ENCODE peak calls at places on chromosomes 2 and 18, in seven cellular contexts. B is T-helper 2 cell; P is activated effector memory CD4-positive, alpha-beta T cell treated with Interleukin-2 at 50 U/mL for 16 hours; J is coronary artery; D is HCT116; C is left lung; S is OCI-LY7. E is an unnamed sample.

GRCh38 chr2:173998386-173998785 is 33.2 kb upstream of the SP3 start:
- DNase-seq in B (no peak), P (no peak), J (no peak), D (no peak), C (no peak), S (no peak), E (no peak)

GRCh38 chr2:195503208-195503607 is 153.8 kb upstream of the SLC39A10 start:
- DNase-seq in B (no peak), P (no peak), J (no peak), D (no peak), C (no peak), S (no peak), E (no peak)

GRCh38 chr2:10688921-10689807 is 611 bp downstream of the NOL10 start:
- DNase-seq in B (no peak), P (no peak), J (no peak), D (no peak), C (peak), S (peak), E (peak)

GRCh38 chr18:7946724-7947377 is 379.7 kb downstream of the PTPRM start:
- DNase-seq in B (no peak), P (no peak), J (no peak), D (peak), C (peak), S (no peak), E (no peak)

GRCh38 chr2:130759906-130760753 is 4.8 kb downstream of the AMER3 start:
- DNase-seq in B (no peak), P (no peak), J (peak), D (no peak), C (peak), S (no peak), E (no peak)

GRCh38 chr2:216410550-216410949 is 1.7 kb upstream of the SMARCAL1 start:
- DNase-seq in B (no peak), P (no peak), J (no peak), D (no peak), C (no peak), S (peak), E (no peak)

GRCh38 chr2:75500633-75501032 is 60.1 kb downstream of the EVA1A start:
- DNase-seq in B (no peak), P (no peak), J (no peak), D (no peak), C (no peak), S (no peak), E (no peak)

GRCh38 chr2:61707984-61708852 is 145.6 kb downstream of the FAM161A start:
- DNase-seq in B (no peak), P (no peak), J (no peak), D (no peak), C (no peak), S (no peak), E (no peak)

GRCh38 chr2:27705851-27706622 is 42.3 kb downstream of the SLC4A1AP start:
- DNase-seq in B (no peak), P (no peak), J (peak), D (peak), C (no peak), S (no peak), E (peak)

GRCh38 chr2:230677182-230677946 is 35.3 kb upstream of the CAB39 start:
- DNase-seq in B (no peak), P (no peak), J (no peak), D (no peak), C (no peak), S (no peak), E (no peak)

GRCh38 chr2:28009732-28010131 is 119.2 kb downstream of the BABAM2 start:
- DNase-seq in B (no peak), P (no peak), J (no peak), D (no peak), C (no peak), S (no peak), E (no peak)

GRCh38 chr18:76697441-76697901 is 124.9 kb upstream of the ZNF236 start:
- DNase-seq in B (no peak), P (no peak), J (peak), D (no peak), C (no peak), S (no peak), E (no peak)

GRCh38 chr2:131641414-131642206 is 113.9 kb downstream of the CCDC74A start:
- DNase-seq in B (no peak), P (no peak), J (no peak), D (no peak), C (no peak), S (no peak), E (peak)

GRCh38 chr18:74861154-74861553 is 263.5 kb downstream of the ZNF407 start:
- DNase-seq in B (no peak), P (no peak), J (no peak), D (no peak), C (no peak), S (no peak), E (no peak)

GRCh38 chr2:112529751-112530150 is 12.5 kb upstream of the POLR1B start:
- DNase-seq in B (no peak), P (no peak), J (no peak), D (no peak), C (no peak), S (no peak), E (peak)

GRCh38 chr2:218781691-218782528 is at the start of gene CYP27A1:
- DNase-seq in B (no peak), P (no peak), J (peak), D (no peak), C (peak), S (no peak), E (no peak)

GRCh38 chr18:46169464-46169941 is 65.3 kb downstream of the HAUS1 start:
- DNase-seq in B (no peak), P (no peak), J (no peak), D (no peak), C (no peak), S (no peak), E (no peak)

GRCh38 chr2:98459776-98460175 is 15.1 kb downstream of the INPP4A start:
- DNase-seq in B (no peak), P (no peak), J (no peak), D (no peak), C (no peak), S (no peak), E (no peak)

GRCh38 chr2:12694990-12695774 is 21.6 kb upstream of the TRIB2 start:
- DNase-seq in B (no peak), P (no peak), J (no peak), D (no peak), C (no peak), S (no peak), E (no peak)

GRCh38 chr2:51093016-51093415 is 61.1 kb upstream of the NRXN1 start:
- DNase-seq in B (no peak), P (no peak), J (no peak), D (no peak), C (no peak), S (no peak), E (no peak)

GRCh38 chr2:61090386-61090921 is 24.8 kb downstream of the SANBR start:
- DNase-seq in B (no peak), P (no peak), J (no peak), D (no peak), C (no peak), S (no peak), E (no peak)

GRCh38 chr2:154439156-154439555 is 259.3 kb upstream of the KCNJ3 start:
- DNase-seq in B (no peak), P (no peak), J (no peak), D (no peak), C (no peak), S (no peak), E (no peak)

GRCh38 chr18:74116628-74117554 is 30.7 kb downstream of the FBXO15 start:
- DNase-seq in B (no peak), P (no peak), J (no peak), D (peak), C (no peak), S (peak), E (peak)

GRCh38 chr2:168457177-168457905 is 1.3 kb downstream of the CERS6 start:
- DNase-seq in B (no peak), P (no peak), J (no peak), D (no peak), C (no peak), S (no peak), E (peak)

GRCh38 chr2:42812899-42813479 is 20.6 kb upstream of the HAAO start:
- DNase-seq in B (no peak), P (no peak), J (no peak), D (peak), C (no peak), S (peak), E (peak)

GRCh38 chr2:70041666-70042065 is 45.6 kb upstream of the PCBP1 start:
- DNase-seq in B (no peak), P (no peak), J (no peak), D (no peak), C (no peak), S (no peak), E (no peak)

GRCh38 chr18:77116201-77117080 is 16.1 kb downstream of the MBP start:
- DNase-seq in B (no peak), P (no peak), J (peak), D (no peak), C (no peak), S (no peak), E (no peak)

GRCh38 chr2:230821991-230822520 is 42.7 kb upstream of the ITM2C start:
- DNase-seq in B (no peak), P (no peak), J (no peak), D (no peak), C (no peak), S (no peak), E (no peak)

GRCh38 chr2:66940082-66940481 is 457.1 kb upstream of the ETAA1 start:
- DNase-seq in B (no peak), P (no peak), J (no peak), D (no peak), C (no peak), S (no peak), E (no peak)

GRCh38 chr2:109395487-109396337 is 218.1 kb downstream of the SEPTIN10 start:
- DNase-seq in B (no peak), P (no peak), J (no peak), D (no peak), C (peak), S (no peak), E (no peak)

GRCh38 chr2:108925286-108925685 is 63.7 kb downstream of the EDAR start:
- DNase-seq in B (no peak), P (no peak), J (no peak), D (no peak), C (no peak), S (no peak), E (no peak)

GRCh38 chr2:182020319-182021055 is 34.8 kb downstream of the PPP1R1C start:
- DNase-seq in B (no peak), P (no peak), J (no peak), D (no peak), C (no peak), S (no peak), E (no peak)

GRCh38 chr2:239130786-239131325 is 270.0 kb downstream of the HDAC4 start:
- DNase-seq in B (no peak), P (no peak), J (no peak), D (no peak), C (peak), S (no peak), E (no peak)

E was measured in KBM-7.